ENCODE peak calls at places on chromosomes 6 and 20, in eight cellular contexts. V is thoracic aorta, U is cardiac fibroblast, C is HCT116, K is Caco-2, W is body of pancreas, D is transverse colon, I is epithelial cell of proximal tubule. J is an unnamed sample.

GRCh38 chr20:41425180-41425884 is 58.7 kb upstream of the EMILIN3 start:
- DNase-seq in V (no peak), I (no peak), U (no peak), W (no peak), C (no peak), K (no peak), D (no peak), J (no peak)

GRCh38 chr6:81996414-81996813 is 243.9 kb upstream of the TENT5A start:
- DNase-seq in W (no peak), U (peak; percentile 92), D (no peak), K (no peak), C (no peak), I (no peak), V (no peak), J (no peak)

GRCh38 chr6:25454141-25454540 is 175.0 kb downstream of the CARMIL1 start:
- DNase-seq in I (no peak), U (peak; percentile 48), D (no peak), V (no peak), K (no peak), W (no peak), C (no peak), J (no peak)

GRCh38 chr6:159904497-159904911 is 13.7 kb downstream of the MAS1 start:
- DNase-seq in D (no peak), W (no peak), U (no peak), K (no peak), I (no peak), C (no peak), V (no peak), J (no peak)

GRCh38 chr20:33828326-33828834 is 17.2 kb downstream of the CHMP4B start:
- DNase-seq in D (no peak), I (no peak), W (no peak), C (no peak), U (no peak), K (no peak), V (no peak), J (no peak)

GRCh38 chr6:157753291-157753690 is 69.8 kb upstream of the SNX9 start:
- DNase-seq in U (no peak), D (no peak), K (no peak), W (no peak), V (no peak), I (no peak), C (no peak), J (no peak)

GRCh38 chr6:170231496-170232185 is 59.2 kb downstream of the DLL1 start:
- DNase-seq in K (no peak), V (no peak), I (no peak), U (no peak), W (no peak), D (no peak), C (no peak), J (no peak)

GRCh38 chr20:4951299-4951698 is 50.0 kb downstream of the SLC23A2 start:
- DNase-seq in U (peak; percentile 86), I (no peak), K (no peak), C (peak; percentile 3), V (peak; percentile 27), W (no peak), D (no peak), J (no peak)

GRCh38 chr20:50728486-50728980 is 2.8 kb upstream of the PARD6B start:
- DNase-seq in W (peak; percentile 5), C (no peak), V (no peak), U (no peak), K (no peak), I (no peak), D (no peak), J (peak; percentile 31)

GRCh38 chr20:50727792-50728485 is 3.4 kb upstream of the PARD6B start:
- DNase-seq in W (peak; percentile 27), V (no peak), K (peak; percentile 34), I (peak; percentile 94), C (no peak), D (no peak), U (no peak), J (peak; percentile 38)

GRCh38 chr20:50728981-50729874 is 2.2 kb upstream of the PARD6B start:
- DNase-seq in D (peak; percentile 73), V (no peak), C (peak; percentile 77), K (peak; percentile 92), W (peak; percentile 40), I (no peak), U (peak; percentile 63), J (peak; percentile 41)

GRCh38 chr20:50725722-50726000 is 5.7 kb upstream of the PARD6B start:
- DNase-seq in V (no peak), K (no peak), I (no peak), C (no peak), D (no peak), U (no peak), W (peak; percentile 7), J (no peak)

DNA sequence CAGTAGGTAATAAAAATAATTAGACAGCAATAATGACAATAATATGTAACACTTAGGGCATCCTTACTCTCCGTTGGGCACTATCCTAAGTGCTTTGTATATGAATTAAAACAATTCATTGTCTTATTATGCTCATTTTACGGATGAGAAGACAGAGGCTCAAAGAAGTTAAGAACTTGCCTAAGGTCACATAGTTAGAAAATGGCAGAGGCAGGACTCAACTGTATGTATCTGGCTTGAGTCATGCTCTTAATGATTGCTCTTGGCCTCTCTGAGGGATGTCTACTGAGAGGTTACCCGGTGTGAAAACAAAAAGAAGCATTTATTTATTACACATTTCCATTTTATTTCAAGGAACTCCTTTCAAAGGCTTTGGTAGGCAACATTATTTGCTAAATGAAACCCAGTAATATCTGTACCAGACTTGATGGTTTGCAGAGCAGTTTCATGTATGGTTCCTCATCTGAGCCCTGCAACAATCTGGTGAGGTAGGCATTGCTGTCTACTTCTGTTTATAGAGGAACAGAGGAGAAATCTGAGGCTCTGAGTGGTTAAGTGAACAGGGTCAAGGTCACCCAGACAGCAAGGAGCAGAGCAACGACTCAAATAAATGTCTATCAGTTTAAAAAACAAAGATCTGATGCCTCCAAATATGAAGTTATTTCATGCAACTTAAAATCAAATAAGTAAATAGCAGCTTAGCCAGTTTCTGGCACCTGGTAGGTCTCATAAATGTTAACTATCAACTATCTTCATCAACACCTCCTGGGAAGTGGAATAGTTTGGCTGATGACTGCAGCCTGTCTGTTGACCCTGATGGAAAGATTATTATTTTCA is 4.2 kb upstream of the PARD6B start:
- DNase-seq in C (no peak), D (no peak), I (no peak), V (no peak), W (peak; percentile 8), K (no peak), U (no peak), J (peak; percentile 10)
- H3K4me3 ChIP-seq in C (no peak overlapping the region), D (no peak overlapping the region), I (peak overlapping the region; percentile 10), V (no peak overlapping the region), W (no peak overlapping the region), K (no peak overlapping the region), U (no peak overlapping the region), J (no peak overlapping the region)

DNA sequence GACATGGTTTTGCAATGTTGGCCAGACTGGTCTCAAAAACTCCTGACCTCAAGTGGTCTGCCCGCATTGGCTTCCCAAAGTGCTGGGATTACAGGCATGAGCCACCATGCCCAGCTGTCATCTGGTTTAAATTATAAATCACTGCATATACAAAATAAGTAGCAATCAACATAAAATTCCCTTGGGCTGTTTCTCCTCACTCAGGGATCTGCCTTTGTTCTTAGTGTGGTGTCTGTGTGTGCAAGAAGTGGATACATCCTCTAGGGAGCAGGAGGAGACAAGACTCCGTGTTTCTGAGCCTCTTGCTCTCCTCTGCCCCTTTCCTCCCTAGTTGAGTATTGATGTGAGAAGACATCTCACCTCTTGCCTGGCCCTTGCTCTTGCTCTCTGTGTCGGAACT is 65.2 kb upstream of the ADGRF4 start:
- DNase-seq in I (no peak), C (no peak), K (no peak), V (no peak), U (peak; percentile 28), D (no peak), W (no peak), J (peak; percentile 61)
- H3K4me3 ChIP-seq in I (no peak overlapping the region), C (no peak overlapping the region), K (no peak overlapping the region), V (no peak overlapping the region), U (no peak overlapping the region), D (no peak overlapping the region), W (no peak overlapping the region), J (no peak overlapping the region)

GRCh38 chr6:27333642-27334040 is 21.6 kb upstream of the POM121L2 start:
- DNase-seq in V (no peak), D (no peak), C (no peak), U (no peak), I (no peak), W (no peak), K (no peak), J (no peak)

GRCh38 chr6:27327023-27327742 is 15.1 kb upstream of the POM121L2 start:
- DNase-seq in V (no peak), D (no peak), W (no peak), I (no peak), C (no peak), K (no peak), U (no peak), J (no peak)

GRCh38 chr6:27334141-27334540 is 22.1 kb upstream of the POM121L2 start:
- DNase-seq in U (no peak), K (no peak), C (no peak), I (no peak), V (no peak), D (no peak), W (no peak), J (no peak)

DNA sequence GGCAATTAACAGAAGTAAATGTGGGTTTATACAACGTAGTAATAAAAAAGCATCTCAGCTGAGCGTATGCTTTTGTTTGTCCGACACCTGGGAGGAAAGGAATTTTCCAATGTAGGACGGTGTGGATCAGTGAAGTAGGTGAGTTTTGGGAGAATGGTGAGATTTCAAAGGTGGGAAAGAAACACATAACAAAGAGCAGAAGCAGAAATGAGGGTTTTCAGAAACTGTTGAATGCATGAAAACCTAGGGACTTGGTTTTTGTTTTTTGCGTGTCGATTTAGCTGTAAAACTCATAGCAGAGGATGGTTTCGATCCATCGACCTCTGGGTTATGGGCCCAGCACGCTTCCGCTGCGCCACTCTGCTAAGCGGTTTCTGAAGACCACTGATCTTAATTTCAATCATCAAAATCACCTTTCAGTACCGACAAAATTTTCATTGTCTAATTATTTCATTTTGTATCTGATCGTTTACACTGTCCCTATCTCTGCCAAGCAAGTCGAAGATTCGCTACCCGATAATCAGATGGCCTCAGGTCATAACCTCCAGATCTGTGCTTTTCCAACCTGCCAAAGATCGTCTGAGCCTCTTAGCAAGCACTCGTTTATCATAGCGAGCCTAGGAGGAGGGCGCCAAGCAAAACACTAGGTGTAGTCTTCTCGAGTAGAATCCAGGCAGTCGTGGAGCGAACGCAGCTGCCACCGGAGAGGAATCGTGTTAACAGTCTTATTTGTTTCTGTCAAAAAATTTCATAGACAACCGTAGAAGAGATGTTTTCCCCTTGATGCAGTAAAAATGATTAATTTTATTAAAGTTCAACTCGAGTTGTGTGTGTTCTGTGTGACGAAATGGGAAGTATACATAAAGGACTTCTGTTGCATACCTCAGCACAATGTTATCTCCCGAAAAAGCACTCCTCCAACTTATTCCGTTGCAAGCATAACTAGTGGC is 20.9 kb upstream of the POM121L2 start:
- DNase-seq in U (peak; percentile 87), W (no peak), D (no peak), K (peak; percentile 55), I (peak; percentile 30), C (peak; percentile 76), V (no peak), J (peak; percentile 87)
- H3K4me3 ChIP-seq in U (peak overlapping the region; percentile 62), W (no peak overlapping the region), D (no peak overlapping the region), K (peak overlapping the region; percentile 39), I (peak overlapping the region; percentile 60), C (peak overlapping the region; percentile 58), V (peak overlapping the region; percentile 27), J (peak overlapping the region; percentile 86)

GRCh38 chr6:33319939-33320314 is 2.4 kb upstream of the ZBTB22 start:
- DNase-seq in I (no peak), C (no peak), U (no peak), D (no peak), V (no peak), K (no peak), W (no peak), J (no peak)

GRCh38 chr6:33318426-33319073 is 1.0 kb upstream of the ZBTB22 start:
- DNase-seq in I (no peak), D (no peak), W (no peak), K (no peak), U (no peak), C (no peak), V (no peak), J (peak; percentile 42)

GRCh38 chr6:33320315-33321181 is 3.0 kb upstream of the ZBTB22 start:
- DNase-seq in U (peak; percentile 95), W (peak; percentile 64), K (no peak), D (peak; percentile 33), C (no peak), V (no peak), I (no peak), J (no peak)

GRCh38 chr6:33323623-33323948 is 6.0 kb upstream of the ZBTB22 start:
- DNase-seq in W (no peak), D (no peak), V (no peak), K (no peak), U (no peak), I (no peak), C (no peak), J (no peak)

DNA sequence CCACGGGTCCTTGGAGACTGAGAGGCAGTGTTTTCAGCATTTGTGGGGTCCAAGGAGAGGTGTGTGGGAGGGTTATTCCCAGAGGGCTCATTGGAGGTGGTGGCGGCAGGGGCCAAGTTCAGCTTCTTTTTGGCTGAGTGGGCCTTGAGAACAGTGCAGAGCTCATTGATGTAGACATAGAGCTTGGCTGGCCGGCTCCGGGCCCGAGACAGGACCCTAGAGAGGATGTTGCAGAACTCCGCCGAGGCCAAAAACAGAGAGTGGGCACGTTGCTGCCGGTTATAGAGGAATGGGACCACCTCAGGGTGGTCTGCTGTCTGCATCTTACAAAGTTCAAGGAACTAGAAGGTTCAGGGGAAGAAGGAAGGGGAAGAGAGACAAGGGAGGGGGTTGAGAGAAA is 3.7 kb upstream of the ZBTB22 start:
- DNase-seq in W (no peak), K (no peak), V (no peak), U (no peak), I (no peak), D (no peak), C (no peak), J (no peak)
- H3K4me3 ChIP-seq in W (no peak overlapping the region), K (no peak overlapping the region), V (peak overlapping the region; percentile 33), U (peak overlapping the region; percentile 84), I (peak overlapping the region; percentile 92), D (no peak overlapping the region), C (peak overlapping the region; percentile 86), J (peak overlapping the region; percentile 97)